ENCODE peak calls at places on chromosomes 5 and 9, in eight cellular contexts. One of them, this sample, is unnamed.

GRCh38 chr5:96453394-96453793 is 20.3 kb upstream of the PCSK1 start:
- DNase-seq in ELR: no peak
- DNase-seq in AG04450: no peak
- DNase-seq in CD4-positive, alpha-beta T cell: no peak
- DNase-seq in nephron progenitor cell: no peak
- DNase-seq in skeletal muscle cell: no peak
- DNase-seq in NCI-H524: no peak
- DNase-seq in SHP77: no peak
- DNase-seq in this sample: no peak

GRCh38 chr9:2662496-2662895 is 40.9 kb downstream of the VLDLR start:
- DNase-seq in ELR: peak; percentile 11
- DNase-seq in CD4-positive, alpha-beta T cell: no peak
- DNase-seq in NCI-H524: peak; percentile 6
- DNase-seq in nephron progenitor cell: no peak
- DNase-seq in AG04450: no peak
- DNase-seq in skeletal muscle cell: no peak
- DNase-seq in SHP77: no peak
- DNase-seq in this sample: no peak

GRCh38 chr5:9099681-9100080 is 446.2 kb downstream of the SEMA5A start:
- DNase-seq in nephron progenitor cell: no peak
- DNase-seq in AG04450: no peak
- DNase-seq in skeletal muscle cell: no peak
- DNase-seq in SHP77: no peak
- DNase-seq in ELR: peak; percentile 8
- DNase-seq in CD4-positive, alpha-beta T cell: no peak
- DNase-seq in NCI-H524: peak; percentile 71
- DNase-seq in this sample: no peak

GRCh38 chr9:87270241-87271234 is 227.1 kb upstream of the DAPK1 start:
- DNase-seq in NCI-H524: peak; percentile 41
- DNase-seq in SHP77: no peak
- DNase-seq in skeletal muscle cell: peak; percentile 53
- DNase-seq in nephron progenitor cell: peak; percentile 24
- DNase-seq in ELR: peak; percentile 56
- DNase-seq in CD4-positive, alpha-beta T cell: no peak
- DNase-seq in AG04450: no peak
- DNase-seq in this sample: peak; percentile 48

GRCh38 chr5:15002791-15003190 is 131.2 kb upstream of the ANKH start:
- DNase-seq in skeletal muscle cell: no peak
- DNase-seq in NCI-H524: no peak
- DNase-seq in nephron progenitor cell: no peak
- DNase-seq in ELR: no peak
- DNase-seq in AG04450: no peak
- DNase-seq in CD4-positive, alpha-beta T cell: no peak
- DNase-seq in SHP77: no peak
- DNase-seq in this sample: no peak

GRCh38 chr5:68303038-68303738 is 87.6 kb downstream of the PIK3R1 start:
- DNase-seq in NCI-H524: no peak
- DNase-seq in skeletal muscle cell: no peak
- DNase-seq in CD4-positive, alpha-beta T cell: no peak
- DNase-seq in ELR: peak; percentile 39
- DNase-seq in SHP77: no peak
- DNase-seq in AG04450: no peak
- DNase-seq in nephron progenitor cell: no peak
- DNase-seq in this sample: no peak

GRCh38 chr5:160938532-160938931 is 86.5 kb upstream of the ATP10B start:
- DNase-seq in SHP77: peak; percentile 24
- DNase-seq in AG04450: no peak
- DNase-seq in NCI-H524: no peak
- DNase-seq in ELR: no peak
- DNase-seq in skeletal muscle cell: no peak
- DNase-seq in nephron progenitor cell: no peak
- DNase-seq in CD4-positive, alpha-beta T cell: no peak
- DNase-seq in this sample: no peak

GRCh38 chr5:31396611-31397295 is 135.1 kb downstream of the DROSHA start:
- DNase-seq in CD4-positive, alpha-beta T cell: no peak
- DNase-seq in SHP77: no peak
- DNase-seq in skeletal muscle cell: no peak
- DNase-seq in nephron progenitor cell: no peak
- DNase-seq in AG04450: no peak
- DNase-seq in NCI-H524: no peak
- DNase-seq in ELR: no peak
- DNase-seq in this sample: no peak

GRCh38 chr5:157744055-157745011 is 821 bp downstream of the LSM11 start:
- DNase-seq in CD4-positive, alpha-beta T cell: no peak
- DNase-seq in nephron progenitor cell: no peak
- DNase-seq in NCI-H524: peak; percentile 89
- DNase-seq in skeletal muscle cell: no peak
- DNase-seq in ELR: peak; percentile 53
- DNase-seq in AG04450: no peak
- DNase-seq in SHP77: no peak
- DNase-seq in this sample: peak; percentile 39

GRCh38 chr5:177984565-177985166 is 11.4 kb downstream of the PROP1 start:
- DNase-seq in NCI-H524: no peak
- DNase-seq in CD4-positive, alpha-beta T cell: no peak
- DNase-seq in skeletal muscle cell: no peak
- DNase-seq in ELR: no peak
- DNase-seq in AG04450: no peak
- DNase-seq in nephron progenitor cell: no peak
- DNase-seq in SHP77: no peak
- DNase-seq in this sample: no peak

GRCh38 chr5:97735209-97735608 is 552.2 kb upstream of the RIOK2 start:
- DNase-seq in SHP77: no peak
- DNase-seq in NCI-H524: no peak
- DNase-seq in nephron progenitor cell: no peak
- DNase-seq in CD4-positive, alpha-beta T cell: no peak
- DNase-seq in skeletal muscle cell: peak; percentile 80
- DNase-seq in AG04450: peak; percentile 55
- DNase-seq in ELR: peak; percentile 92
- DNase-seq in this sample: peak; percentile 16

GRCh38 chr5:173825215-173825865 is 62.8 kb upstream of the CPEB4 start:
- DNase-seq in ELR: peak; percentile 37
- DNase-seq in NCI-H524: no peak
- DNase-seq in nephron progenitor cell: no peak
- DNase-seq in SHP77: no peak
- DNase-seq in skeletal muscle cell: no peak
- DNase-seq in AG04450: no peak
- DNase-seq in CD4-positive, alpha-beta T cell: no peak
- DNase-seq in this sample: peak; percentile 37

GRCh38 chr9:131776473-131776872 is 36.6 kb upstream of the RAPGEF1 start:
- DNase-seq in SHP77: no peak
- DNase-seq in AG04450: peak; percentile 10
- DNase-seq in CD4-positive, alpha-beta T cell: no peak
- DNase-seq in nephron progenitor cell: peak; percentile 94
- DNase-seq in ELR: peak; percentile 53
- DNase-seq in NCI-H524: no peak
- DNase-seq in skeletal muscle cell: no peak
- DNase-seq in this sample: peak; percentile 67

GRCh38 chr9:2800385-2801179 is 43.3 kb downstream of the PUM3 start:
- DNase-seq in CD4-positive, alpha-beta T cell: no peak
- DNase-seq in skeletal muscle cell: no peak
- DNase-seq in NCI-H524: peak; percentile 3
- DNase-seq in SHP77: no peak
- DNase-seq in AG04450: no peak
- DNase-seq in nephron progenitor cell: peak; percentile 14
- DNase-seq in ELR: no peak
- DNase-seq in this sample: peak; percentile 24

GRCh38 chr5:141940695-141941271 is 17.1 kb downstream of the DELE1 start:
- DNase-seq in AG04450: no peak
- DNase-seq in NCI-H524: no peak
- DNase-seq in CD4-positive, alpha-beta T cell: no peak
- DNase-seq in ELR: peak; percentile 30
- DNase-seq in SHP77: no peak
- DNase-seq in nephron progenitor cell: no peak
- DNase-seq in skeletal muscle cell: no peak
- DNase-seq in this sample: peak; percentile 79

GRCh38 chr9:97944612-97945011 is 6.6 kb upstream of the HEMGN start:
- DNase-seq in ELR: no peak
- DNase-seq in SHP77: no peak
- DNase-seq in CD4-positive, alpha-beta T cell: no peak
- DNase-seq in nephron progenitor cell: no peak
- DNase-seq in AG04450: no peak
- DNase-seq in NCI-H524: no peak
- DNase-seq in skeletal muscle cell: no peak
- DNase-seq in this sample: no peak

GRCh38 chr5:74232281-74232680 is 408.2 kb downstream of the ENC1 start:
- DNase-seq in NCI-H524: no peak
- DNase-seq in CD4-positive, alpha-beta T cell: no peak
- DNase-seq in skeletal muscle cell: peak; percentile 92
- DNase-seq in nephron progenitor cell: no peak
- DNase-seq in AG04450: peak; percentile 59
- DNase-seq in ELR: peak; percentile 96
- DNase-seq in SHP77: no peak
- DNase-seq in this sample: peak; percentile 83

GRCh38 chr5:7759257-7759871 is 91.6 kb downstream of the CFAP90 start:
- DNase-seq in ELR: no peak
- DNase-seq in SHP77: no peak
- DNase-seq in NCI-H524: peak; percentile 54
- DNase-seq in skeletal muscle cell: no peak
- DNase-seq in CD4-positive, alpha-beta T cell: no peak
- DNase-seq in nephron progenitor cell: no peak
- DNase-seq in AG04450: no peak
- DNase-seq in this sample: no peak

GRCh38 chr9:20781086-20781485 is 97.0 kb downstream of the FOCAD start:
- DNase-seq in nephron progenitor cell: no peak
- DNase-seq in AG04450: no peak
- DNase-seq in NCI-H524: no peak
- DNase-seq in skeletal muscle cell: no peak
- DNase-seq in ELR: no peak
- DNase-seq in SHP77: no peak
- DNase-seq in CD4-positive, alpha-beta T cell: no peak
- DNase-seq in this sample: no peak

GRCh38 chr5:74055446-74056097 is 429.6 kb downstream of the ARHGEF28 start:
- DNase-seq in SHP77: no peak
- DNase-seq in CD4-positive, alpha-beta T cell: no peak
- DNase-seq in AG04450: no peak
- DNase-seq in nephron progenitor cell: no peak
- DNase-seq in NCI-H524: peak; percentile 99
- DNase-seq in ELR: no peak
- DNase-seq in skeletal muscle cell: no peak
- DNase-seq in this sample: no peak

GRCh38 chr5:154097031-154097430 is 58.3 kb downstream of the MFAP3 start:
- DNase-seq in SHP77: no peak
- DNase-seq in NCI-H524: no peak
- DNase-seq in nephron progenitor cell: peak; percentile 16
- DNase-seq in CD4-positive, alpha-beta T cell: no peak
- DNase-seq in skeletal muscle cell: no peak
- DNase-seq in AG04450: no peak
- DNase-seq in ELR: no peak
- DNase-seq in this sample: no peak

GRCh38 chr5:142900926-142901325 is 130.7 kb downstream of the ARHGAP26 start:
- DNase-seq in NCI-H524: no peak
- DNase-seq in ELR: peak; percentile 61
- DNase-seq in SHP77: no peak
- DNase-seq in AG04450: peak; percentile 92
- DNase-seq in skeletal muscle cell: peak; percentile 78
- DNase-seq in CD4-positive, alpha-beta T cell: no peak
- DNase-seq in nephron progenitor cell: no peak
- DNase-seq in this sample: peak; percentile 57

GRCh38 chr9:79734989-79735779 is 163.4 kb downstream of the TLE4 start:
- DNase-seq in nephron progenitor cell: no peak
- DNase-seq in skeletal muscle cell: no peak
- DNase-seq in SHP77: no peak
- DNase-seq in NCI-H524: no peak
- DNase-seq in AG04450: no peak
- DNase-seq in CD4-positive, alpha-beta T cell: no peak
- DNase-seq in ELR: no peak
- DNase-seq in this sample: no peak

GRCh38 chr9:81150016-81150625 is 539.2 kb downstream of the TLE1 start:
- DNase-seq in skeletal muscle cell: no peak
- DNase-seq in CD4-positive, alpha-beta T cell: no peak
- DNase-seq in AG04450: no peak
- DNase-seq in NCI-H524: no peak
- DNase-seq in ELR: no peak
- DNase-seq in nephron progenitor cell: no peak
- DNase-seq in SHP77: peak; percentile 5
- DNase-seq in this sample: no peak

GRCh38 chr9:130498298-130498917 is 53.6 kb downstream of the ASS1 start:
- DNase-seq in NCI-H524: peak; percentile 56
- DNase-seq in ELR: peak; percentile 10
- DNase-seq in CD4-positive, alpha-beta T cell: no peak
- DNase-seq in skeletal muscle cell: no peak
- DNase-seq in SHP77: no peak
- DNase-seq in AG04450: no peak
- DNase-seq in nephron progenitor cell: no peak
- DNase-seq in this sample: no peak

GRCh38 chr5:11588803-11589202 is 315.4 kb downstream of the CTNND2 start:
- DNase-seq in CD4-positive, alpha-beta T cell: no peak
- DNase-seq in AG04450: no peak
- DNase-seq in SHP77: no peak
- DNase-seq in NCI-H524: no peak
- DNase-seq in nephron progenitor cell: no peak
- DNase-seq in ELR: no peak
- DNase-seq in skeletal muscle cell: no peak
- DNase-seq in this sample: no peak

GRCh38 chr5:1375871-1376850 is 31.3 kb upstream of the CLPTM1L start:
- DNase-seq in NCI-H524: no peak
- DNase-seq in CD4-positive, alpha-beta T cell: no peak
- DNase-seq in ELR: no peak
- DNase-seq in SHP77: no peak
- DNase-seq in skeletal muscle cell: no peak
- DNase-seq in AG04450: no peak
- DNase-seq in nephron progenitor cell: no peak
- DNase-seq in this sample: no peak

GRCh38 chr9:135296783-135297715 is 182.5 kb upstream of the PPP1R26 start:
- DNase-seq in AG04450: no peak
- DNase-seq in ELR: no peak
- DNase-seq in CD4-positive, alpha-beta T cell: no peak
- DNase-seq in nephron progenitor cell: no peak
- DNase-seq in skeletal muscle cell: no peak
- DNase-seq in NCI-H524: no peak
- DNase-seq in SHP77: no peak
- DNase-seq in this sample: no peak

GRCh38 chr5:40480392-40480791 is 199.3 kb upstream of the PTGER4 start:
- DNase-seq in ELR: no peak
- DNase-seq in NCI-H524: no peak
- DNase-seq in SHP77: no peak
- DNase-seq in nephron progenitor cell: no peak
- DNase-seq in CD4-positive, alpha-beta T cell: no peak
- DNase-seq in skeletal muscle cell: no peak
- DNase-seq in AG04450: no peak
- DNase-seq in this sample: no peak

GRCh38 chr5:172417983-172418630 is 36.2 kb downstream of the SH3PXD2B start:
- DNase-seq in ELR: peak; percentile 52
- DNase-seq in NCI-H524: no peak
- DNase-seq in CD4-positive, alpha-beta T cell: no peak
- DNase-seq in AG04450: peak; percentile 85
- DNase-seq in SHP77: no peak
- DNase-seq in skeletal muscle cell: peak; percentile 97
- DNase-seq in nephron progenitor cell: no peak
- DNase-seq in this sample: peak; percentile 92

This sample was measured in GM03348.